ENCODE peak calls at places on chromosomes 6 and 20, in five cellular contexts. F, Y, X, L and A are unnamed samples. For H3K4me1, the result is how much of the 10 kb centered on the place peaks cover.

GRCh38 chr6:168537485-168537884 is 96.5 kb downstream of the SMOC2 start:
- DNase-seq in F (no peak), Y (no peak), X (no peak), L (no peak), A (peak)

GRCh38 chr6:42984924-42985475 is 630 bp downstream of the PPP2R5D start:
- DNase-seq in F (peak), Y (no peak), X (no peak), L (no peak), A (no peak)

GRCh38 chr6:167092672-167093339 is 30.1 kb upstream of the CCR6 start:
- DNase-seq in F (no peak), Y (no peak), X (no peak), L (no peak), A (no peak)

GRCh38 chr6:166780284-166780683 is 153.2 kb upstream of the RPS6KA2 start:
- DNase-seq in F (no peak), Y (peak), X (no peak), L (no peak), A (peak)

GRCh38 chr6:45447721-45448120 is 70.0 kb upstream of the SUPT3H start:
- DNase-seq in F (no peak), Y (no peak), X (no peak), L (no peak), A (no peak)

GRCh38 chr6:13486679-13487121 is 700 bp downstream of the GFOD1 start:
- DNase-seq in F (peak), Y (peak), X (peak), L (peak), A (peak)

GRCh38 chr6:101489456-101489855 is 95.9 kb downstream of the GRIK2 start:
- DNase-seq in F (no peak), Y (no peak), X (no peak), L (no peak), A (no peak)

GRCh38 chr20:63206878-63207277 is 9.1 kb downstream of the YTHDF1 start:
- DNase-seq in F (peak), Y (no peak), X (no peak), L (peak), A (no peak)

GRCh38 chr6:9620263-9620662 is 794.6 kb downstream of the TFAP2A start:
- DNase-seq in F (no peak), Y (no peak), X (no peak), L (peak), A (no peak)

GRCh38 chr20:41191562-41192500 is 54.5 kb downstream of the PLCG1 start:
- DNase-seq in F (no peak), Y (no peak), X (no peak), L (no peak), A (no peak)

GRCh38 chr6:108622601-108623335 is 62.1 kb downstream of the FOXO3 start:
- DNase-seq in F (peak), Y (peak), X (peak), L (peak), A (peak)

GRCh38 chr6:53568776-53569616 is 24.1 kb upstream of the GCLC start:
- DNase-seq in F (no peak), Y (no peak), X (no peak), L (no peak), A (no peak)

GRCh38 chr20:57212890-57213276 is 53.6 kb downstream of the BMP7 start:
- DNase-seq in F (no peak), Y (no peak), X (no peak), L (no peak), A (no peak)

GRCh38 chr6:100880149-100880900 is 804 bp downstream of the ASCC3 start:
- DNase-seq in F (no peak), Y (no peak), X (no peak), L (no peak), A (no peak)

GRCh38 chr6:2792330-2792729 is 27.1 kb downstream of the WRNIP1 start:
- DNase-seq in F (no peak), Y (no peak), X (no peak), L (peak), A (no peak)

GRCh38 chr20:57612436-57612835 is 7.8 kb downstream of the ZBP1 start:
- DNase-seq in F (no peak), Y (no peak), X (no peak), L (no peak), A (no peak)

GRCh38 chr6:4459032-4459431 is 317.2 kb upstream of the CDYL start:
- DNase-seq in F (peak), Y (no peak), X (no peak), L (peak), A (peak)

GRCh38 chr6:32685603-32686002 is 19.1 kb upstream of the HLA-DQB1 start:
- DNase-seq in F (peak), Y (no peak), X (no peak), L (peak), A (no peak)

GRCh38 chr20:63114693-63115069 is 101.2 kb downstream of the YTHDF1 start:
- DNase-seq in F (no peak), Y (no peak), X (no peak), L (no peak), A (no peak)

GRCh38 chr6:42387336-42387735 is 64.4 kb downstream of the TRERF1 start:
- DNase-seq in F (no peak), Y (no peak), X (no peak), L (peak), A (no peak)

GRCh38 chr6:138088307-138088744 is 18.9 kb downstream of the PERP start:
- DNase-seq in F (peak), Y (no peak), X (no peak), L (peak), A (no peak)

GRCh38 chr6:6588064-6588923 is at the start of gene LY86:
- DNase-seq in F (peak), Y (peak), X (no peak), L (no peak), A (no peak)

GRCh38 chr6:37845026-37845911 is 25.7 kb downstream of the ZFAND3 start:
- DNase-seq in F (no peak), Y (no peak), X (no peak), L (peak), A (no peak)

GRCh38 chr6:161487694-161488093 is 213.8 kb upstream of the AGPAT4 start:
- DNase-seq in F (no peak), Y (no peak), X (no peak), L (no peak), A (no peak)

GRCh38 chr6:56915832-56916231 is 39.1 kb upstream of the BEND6 start:
- DNase-seq in F (no peak), Y (no peak), X (no peak), L (no peak), A (no peak)

GRCh38 chr6:35498407-35499045 is 1.6 kb upstream of the TEAD3 start:
- DNase-seq in F (no peak), Y (no peak), X (no peak), L (no peak), A (no peak)

GRCh38 chr6:101851911-101852310 is 458.4 kb downstream of the GRIK2 start:
- DNase-seq in F (no peak), Y (no peak), X (no peak), L (no peak), A (no peak)

GRCh38 chr6:36852481-36853147 is 13.4 kb upstream of the CPNE5 start:
- DNase-seq in F (peak), Y (no peak), X (no peak), L (peak), A (peak)

DNA sequence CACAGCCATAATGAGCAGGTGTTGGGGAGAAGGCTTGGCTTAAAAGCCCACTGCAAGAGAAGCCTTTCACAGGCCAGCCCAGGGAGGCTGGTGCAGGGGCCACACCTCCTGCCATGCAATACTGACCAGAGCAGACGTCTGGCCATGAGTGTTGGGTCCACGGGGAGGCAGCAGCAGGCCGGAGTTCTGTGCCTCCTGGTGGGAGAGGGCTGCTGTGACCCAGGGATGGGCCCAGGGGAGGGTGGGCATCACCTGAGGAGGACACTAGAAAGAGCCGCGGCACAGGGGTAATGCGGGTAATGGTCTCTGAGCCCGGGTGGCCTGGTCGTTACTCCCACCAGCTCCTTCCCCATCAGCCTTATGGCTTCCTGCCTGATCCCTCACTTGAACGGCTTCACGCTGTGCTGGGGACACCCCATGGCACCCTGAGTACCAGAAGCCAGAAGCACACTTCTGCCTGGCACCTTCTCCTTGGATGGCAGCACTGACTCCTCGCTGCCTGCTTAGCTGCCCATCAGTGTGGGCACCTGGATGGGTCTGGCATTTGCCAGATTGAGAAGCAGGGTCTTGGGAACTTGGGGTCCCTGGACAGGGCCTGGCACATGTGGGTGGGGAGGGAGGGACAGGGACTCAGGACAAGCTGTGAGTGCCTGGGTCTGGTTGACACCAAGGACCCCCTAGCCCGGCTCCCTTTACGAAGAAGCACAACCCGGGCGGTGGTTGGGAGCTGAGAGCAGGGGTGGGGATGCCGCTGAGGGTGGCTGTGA is 108.8 kb downstream of the ASXL1 start:
- DNase-seq in F (no peak), Y (no peak), X (no peak), L (no peak), A (no peak)
- TF ChIP-seq CTCF in F (no peak), Y (no peak), X (no peak), L (no peak), A (no peak)

DNA sequence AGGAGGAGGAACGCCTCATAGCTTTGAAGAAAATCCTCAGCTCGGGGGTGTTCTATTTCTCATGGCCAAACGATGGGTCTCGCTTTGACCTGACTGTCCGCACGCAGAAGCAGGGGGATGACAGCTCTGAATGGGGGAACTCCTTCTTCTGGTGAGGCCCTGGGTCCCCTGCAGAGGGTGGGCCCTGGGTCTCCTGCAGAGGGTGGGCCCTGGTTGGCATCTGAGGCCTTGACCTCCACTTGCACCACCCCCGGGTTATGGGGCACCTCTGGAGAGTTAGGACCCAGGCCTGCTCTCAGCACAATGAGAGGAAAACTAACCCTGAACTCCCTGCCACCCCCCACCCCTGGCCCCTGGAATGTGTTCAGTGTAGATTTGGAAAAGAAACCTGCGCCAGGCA is 47.2 kb downstream of the SYNJ2 start:
- DNase-seq in F (no peak), Y (no peak), X (peak), L (no peak), A (no peak)
- H3K4me1 ChIP-seq in F (under half), Y (under half), X (under half), L (under half), A (half or more)

GRCh38 chr6:30722280-30723112 is 2.3 kb downstream of the TUBB start:
- DNase-seq in F (peak), Y (peak), X (peak), L (peak), A (peak)
- H3K27ac ChIP-seq in F (no peak), Y (peak), X (peak), L (peak), A (peak)

GRCh38 chr20:23399568-23400241 is 21.6 kb downstream of the NAPB start:
- DNase-seq in F (peak), Y (peak), X (no peak), L (peak), A (no peak)
- TF ChIP-seq CTCF in F (peak), Y (no peak), X (peak), L (peak), A (no peak)